ENCODE peak calls at places on chromosome 16, in six cellular contexts. X is GM23338, A is SK-N-SH, J is GM23248, U is MM.1S, F is neural progenitor cell. L is an unnamed sample.

GRCh38 chr16:615122-615521 is 15.7 kb upstream of the WFIKKN1 start:
- DNase-seq in X (no peak), A (no peak), J (no peak), U (no peak), F (no peak), L (no peak)

GRCh38 chr16:56861092-56861610 is 3.9 kb upstream of the SLC12A3 start:
- DNase-seq in X (no peak), A (peak), J (no peak), U (peak), F (peak), L (no peak)

GRCh38 chr16:22206013-22206846 is at the start of gene EEF2K:
- DNase-seq in X (peak), A (peak), J (peak), U (peak), F (peak), L (peak)

GRCh38 chr16:89026121-89026612 is 49.2 kb upstream of the CBFA2T3 start:
- DNase-seq in X (no peak), A (no peak), J (peak), U (no peak), F (no peak), L (peak)

GRCh38 chr16:27318399-27319256 is 4.9 kb downstream of the IL4R start:
- DNase-seq in X (no peak), A (no peak), J (no peak), U (no peak), F (no peak), L (no peak)

GRCh38 chr16:57245472-57246113 is 534 bp downstream of the ARL2BP start:
- DNase-seq in X (peak), A (peak), J (peak), U (peak), F (no peak), L (peak)

GRCh38 chr16:70805787-70806186 is 4.8 kb upstream of the VAC14 start:
- DNase-seq in X (no peak), A (no peak), J (peak), U (no peak), F (no peak), L (peak)

GRCh38 chr16:65314246-65315003 is 192.6 kb upstream of the CDH11 start:
- DNase-seq in X (no peak), A (no peak), J (peak), U (no peak), F (no peak), L (no peak)

GRCh38 chr16:71540-72341 is 690 bp downstream of the RHBDF1 start:
- DNase-seq in X (peak), A (peak), J (peak), U (no peak), F (peak), L (peak)

GRCh38 chr16:70638814-70639792 is 7.3 kb upstream of the IL34 start:
- DNase-seq in X (no peak), A (peak), J (peak), U (peak), F (no peak), L (no peak)

GRCh38 chr16:84314814-84315213 is 20.1 kb downstream of the WFDC1 start:
- DNase-seq in X (no peak), A (no peak), J (peak), U (no peak), F (no peak), L (no peak)

GRCh38 chr16:68786685-68787418 is 49.8 kb downstream of the CDH1 start:
- DNase-seq in X (no peak), A (no peak), J (peak), U (no peak), F (no peak), L (no peak)

GRCh38 chr16:2857451-2858244 is at the start of gene PRSS22:
- DNase-seq in X (peak), A (peak), J (peak), U (no peak), F (peak), L (peak)

GRCh38 chr16:86052926-86053325 is 154.0 kb downstream of the IRF8 start:
- DNase-seq in X (no peak), A (no peak), J (no peak), U (no peak), F (no peak), L (no peak)

GRCh38 chr16:75658175-75658574 is 10.6 kb downstream of the TERF2IP start:
- DNase-seq in X (no peak), A (no peak), J (no peak), U (no peak), F (no peak), L (no peak)

DNA sequence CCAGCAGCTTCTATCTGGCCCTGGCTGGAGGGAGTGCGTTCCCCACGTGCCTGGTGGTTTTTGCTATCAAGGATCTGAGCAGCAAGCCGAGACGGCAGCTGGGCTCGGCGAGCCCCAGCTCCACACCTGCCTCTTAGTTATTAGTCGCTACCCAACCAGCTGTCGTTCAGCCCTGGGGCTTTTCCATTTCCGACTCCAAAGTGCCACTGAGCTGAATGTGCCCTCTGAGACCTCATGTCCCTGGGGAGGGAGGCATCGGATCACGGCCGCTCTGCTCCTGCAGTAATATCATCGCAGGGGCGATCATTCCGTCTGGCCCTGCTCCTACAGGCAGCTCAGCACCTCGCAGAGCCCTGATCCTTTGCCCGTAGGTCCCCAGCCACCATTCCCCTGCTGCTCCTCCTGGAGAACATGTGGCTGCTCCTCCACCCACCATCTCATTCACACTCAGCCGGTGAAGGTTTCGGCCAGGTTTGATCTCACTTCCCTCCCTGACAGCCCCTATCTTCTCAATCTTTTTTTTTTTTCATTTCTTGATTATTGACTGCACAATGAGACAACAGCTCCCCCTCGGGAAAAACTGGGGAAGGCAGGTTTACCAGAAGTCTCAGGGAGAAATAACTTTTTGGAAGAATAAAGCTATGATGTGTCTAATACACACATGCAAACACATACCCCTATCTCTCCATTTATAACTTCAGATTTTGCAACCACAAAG is 86.7 kb downstream of the ZFHX3 start:
- DNase-seq in X (no peak), A (peak), J (peak), U (no peak), F (no peak), L (peak)
- TF ChIP-seq EZH2phosphoT487 in X (no peak), A (no peak), J (no peak), U (no peak), F (no peak), L (no peak)

GRCh38 chr16:80198265-80198994 is 342.4 kb upstream of the DYNLRB2 start:
- DNase-seq in X (no peak), A (no peak), J (peak), U (no peak), F (no peak), L (peak)
- H3K4me2 ChIP-seq in X (no peak), A (no peak), J (peak), U (no peak), F (no peak), L (no peak)

GRCh38 chr16:67022531-67023214 is 6.3 kb upstream of the CBFB start:
- DNase-seq in X (no peak), A (no peak), J (peak), U (no peak), F (no peak), L (peak)

GRCh38 chr16:67025151-67025550 is 3.8 kb upstream of the CBFB start:
- DNase-seq in X (no peak), A (no peak), J (no peak), U (no peak), F (no peak), L (no peak)

GRCh38 chr16:67023689-67024088 is 5.3 kb upstream of the CBFB start:
- DNase-seq in X (no peak), A (no peak), J (no peak), U (no peak), F (no peak), L (no peak)

GRCh38 chr16:67026570-67026969 is 2.4 kb upstream of the CBFB start:
- DNase-seq in X (no peak), A (no peak), J (no peak), U (no peak), F (no peak), L (no peak)

DNA sequence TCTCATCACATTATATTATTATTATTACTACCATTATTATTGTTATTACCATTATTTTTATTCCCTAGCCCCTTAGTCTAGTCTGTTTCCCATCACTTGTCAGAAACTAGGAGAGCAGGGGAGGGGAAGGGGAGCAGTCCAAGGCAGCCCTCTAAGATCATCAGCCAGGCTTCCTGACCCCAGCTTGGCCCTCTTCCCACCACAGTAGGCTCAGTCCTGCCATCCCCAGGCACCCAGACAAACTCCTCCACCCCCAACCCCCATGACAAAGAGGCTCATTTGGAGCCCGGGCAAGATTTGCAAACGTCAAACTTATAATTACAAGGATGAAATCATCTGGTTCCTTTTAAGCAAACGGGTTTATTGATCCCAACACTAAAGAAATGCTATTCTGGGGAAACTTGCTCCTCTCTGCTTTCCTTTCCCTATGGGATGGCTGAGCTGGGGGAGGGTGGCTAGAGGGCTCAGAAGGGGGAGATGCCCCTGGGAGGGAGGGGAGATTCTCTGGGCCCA is 4.5 kb upstream of the CBFB start:
- DNase-seq in X (no peak), A (no peak), J (peak), U (no peak), F (no peak), L (no peak)
- TF ChIP-seq EZH2phosphoT487 in X (no peak), A (no peak), J (no peak), U (no peak), F (no peak), L (no peak)

GRCh38 chr16:74625500-74626350 is 18.8 kb upstream of the GLG1 start:
- DNase-seq in X (no peak), A (no peak), J (no peak), U (no peak), F (no peak), L (no peak)
- H3K4me2 ChIP-seq in X (no peak), A (no peak), J (no peak), U (no peak), F (no peak), L (no peak)

GRCh38 chr16:11350531-11351335 is 5.5 kb downstream of the RMI2 start:
- DNase-seq in X (no peak), A (peak), J (peak), U (no peak), F (no peak), L (peak)
- TF ChIP-seq EZH2phosphoT487 in X (no peak), A (no peak), J (no peak), U (no peak), F (no peak), L (no peak)

L was measured in PC-3.